ENCODE peak calls at places on chromosomes 2 and 18, in six cellular contexts. F is ovary, C is fibroblast of lung, R is heart left ventricle, V is psoas muscle, X is coronary artery. H is an unnamed sample.

GRCh38 chr2:156057647-156058046 is 274.9 kb downstream of the NR4A2 start:
- DNase-seq in F (no peak), X (no peak), C (no peak), R (no peak), V (no peak), H (no peak)

GRCh38 chr18:22026889-22027288 is 142.5 kb upstream of the GATA6 start:
- DNase-seq in X (no peak), V (no peak), C (no peak), F (no peak), R (no peak), H (no peak)

GRCh38 chr2:96685592-96686459 is 43.3 kb downstream of the FER1L5 start:
- DNase-seq in R (peak; percentile 36), F (peak; percentile 39), X (no peak), V (no peak), C (peak; percentile 31), H (no peak)

GRCh38 chr18:78192044-78192443 is 787.6 kb upstream of the SALL3 start:
- DNase-seq in X (no peak), R (peak; percentile 29), F (no peak), V (no peak), C (no peak), H (no peak)

GRCh38 chr2:28394331-28394877 is 1.7 kb downstream of the FOSL2 start:
- DNase-seq in X (no peak), C (peak; percentile 57), R (peak; percentile 65), F (peak; percentile 68), V (peak; percentile 74), H (no peak)

GRCh38 chr2:130864830-130865229 is 28.1 kb downstream of the ARHGEF4 start:
- DNase-seq in R (no peak), C (peak; percentile 91), V (no peak), F (no peak), X (no peak), H (no peak)

GRCh38 chr2:99880148-99880983 is 262.0 kb downstream of the AFF3 start:
- DNase-seq in C (peak; percentile 82), F (no peak), X (no peak), V (no peak), R (no peak), H (no peak)

GRCh38 chr2:63673865-63674533 is 85.2 kb downstream of the MDH1 start:
- DNase-seq in X (no peak), F (no peak), R (no peak), V (no peak), C (no peak), H (no peak)

GRCh38 chr18:46563317-46563716 is 93.7 kb downstream of the LOXHD1 start:
- DNase-seq in R (no peak), V (no peak), X (no peak), F (no peak), C (no peak), H (no peak)

GRCh38 chr2:237128026-237128703 is 42.5 kb downstream of the COPS8 start:
- DNase-seq in V (peak; percentile 95), F (peak; percentile 92), C (peak; percentile 100), R (peak; percentile 86), X (peak; percentile 96), H (no peak)

GRCh38 chr18:45571714-45572113 is 43.6 kb upstream of the SLC14A2 start:
- DNase-seq in V (no peak), X (no peak), C (no peak), F (no peak), R (no peak), H (no peak)

GRCh38 chr2:136235451-136236418 is 117.8 kb upstream of the CXCR4 start:
- DNase-seq in X (no peak), C (peak; percentile 14), R (peak; percentile 25), F (no peak), V (no peak), H (no peak)

GRCh38 chr18:31203086-31203793 is 40.6 kb upstream of the DSC1 start:
- DNase-seq in F (no peak), C (peak; percentile 0), V (no peak), R (no peak), X (no peak), H (no peak)

GRCh38 chr2:112168422-112169124 is 30.4 kb downstream of the FBLN7 start:
- DNase-seq in F (no peak), C (no peak), V (no peak), R (no peak), X (no peak), H (no peak)

GRCh38 chr2:25103287-25103871 is 61.5 kb downstream of the EFR3B start:
- DNase-seq in V (no peak), F (no peak), X (no peak), R (no peak), C (peak; percentile 81), H (no peak)

GRCh38 chr2:96832751-96833507 is 10.9 kb downstream of the ANKRD23 start:
- DNase-seq in F (peak; percentile 90), X (peak; percentile 74), R (peak; percentile 73), V (peak; percentile 91), C (peak; percentile 75), H (no peak)

GRCh38 chr2:72745679-72746368 is 80.0 kb downstream of the EXOC6B start:
- DNase-seq in V (no peak), C (peak; percentile 83), R (no peak), F (no peak), X (no peak), H (peak; percentile 21)

GRCh38 chr2:197599285-197599965 is 76.0 kb downstream of the RFTN2 start:
- DNase-seq in C (peak; percentile 57), V (no peak), F (no peak), X (no peak), R (no peak), H (peak; percentile 57)
- TF ChIP-seq CTCF in C (peak; percentile 49), V (peak; percentile 12), F (no peak), X (no peak), R (no peak), H (peak; percentile 12)

GRCh38 chr2:127679680-127680361 is 4.5 kb upstream of the LIMS2 start:
- DNase-seq in X (peak; percentile 43), C (no peak), V (no peak), R (no peak), F (no peak), H (peak; percentile 31)
- TF ChIP-seq CTCF in X (no peak), C (no peak), V (no peak), R (no peak), F (no peak), H (no peak)

GRCh38 chr2:231926761-231927565 is 767 bp upstream of the NPPC start:
- DNase-seq in C (no peak), V (no peak), F (peak; percentile 41), X (peak; percentile 61), R (no peak), H (peak; percentile 65)

GRCh38 chr2:231929961-231930600 is 3.9 kb upstream of the NPPC start:
- DNase-seq in C (peak; percentile 13), R (peak; percentile 72), X (peak; percentile 62), F (no peak), V (peak; percentile 71), H (peak; percentile 69)

GRCh38 chr2:231928901-231929725 is 2.9 kb upstream of the NPPC start:
- DNase-seq in F (no peak), X (peak; percentile 21), R (no peak), V (no peak), C (no peak), H (no peak)

GRCh38 chr2:231927566-231927890 is 1.3 kb upstream of the NPPC start:
- DNase-seq in X (no peak), F (no peak), R (no peak), V (no peak), C (no peak), H (no peak)

DNA sequence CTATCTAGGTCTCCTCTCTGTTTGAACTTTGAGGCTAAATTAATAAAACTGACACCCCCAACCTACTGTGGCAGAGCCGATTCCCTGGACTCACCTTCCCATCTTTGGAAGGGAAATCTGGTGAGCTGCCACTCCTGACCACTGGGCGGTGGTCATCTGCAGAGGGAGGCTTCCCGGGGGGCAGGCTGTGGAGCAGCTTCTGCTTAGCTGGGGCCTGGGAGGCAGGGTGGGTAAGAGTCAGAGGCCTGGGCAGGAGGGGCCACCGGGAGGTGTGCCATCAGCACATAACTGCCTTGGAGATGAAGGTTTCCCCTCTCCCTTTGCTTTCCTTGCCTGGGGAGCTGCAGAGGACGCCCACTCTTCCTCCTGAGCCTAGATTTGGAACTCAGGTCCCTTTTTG is 2.3 kb upstream of the NPPC start:
- DNase-seq in C (no peak), V (no peak), F (no peak), R (no peak), X (peak; percentile 64), H (peak; percentile 18)
- TF ChIP-seq CTCF in C (no peak), V (no peak), F (no peak), R (no peak), X (no peak), H (no peak)

GRCh38 chr2:70142590-70143313 is 48.1 kb downstream of the C2orf42 start:
- DNase-seq in R (peak; percentile 99), C (peak; percentile 99), F (peak; percentile 100), V (peak; percentile 100), X (peak; percentile 100), H (peak; percentile 97)

GRCh38 chr2:70144443-70145167 is 46.2 kb downstream of the C2orf42 start:
- DNase-seq in C (no peak), X (no peak), F (no peak), V (no peak), R (no peak), H (no peak)

GRCh38 chr2:70141754-70142589 is 48.8 kb downstream of the C2orf42 start:
- DNase-seq in X (peak; percentile 87), C (peak; percentile 55), F (no peak), R (no peak), V (no peak), H (peak; percentile 60)

GRCh38 chr2:70143314-70144150 is 47.3 kb downstream of the C2orf42 start:
- DNase-seq in R (peak; percentile 64), X (no peak), C (peak; percentile 36), F (peak; percentile 57), V (peak; percentile 70), H (no peak)

DNA sequence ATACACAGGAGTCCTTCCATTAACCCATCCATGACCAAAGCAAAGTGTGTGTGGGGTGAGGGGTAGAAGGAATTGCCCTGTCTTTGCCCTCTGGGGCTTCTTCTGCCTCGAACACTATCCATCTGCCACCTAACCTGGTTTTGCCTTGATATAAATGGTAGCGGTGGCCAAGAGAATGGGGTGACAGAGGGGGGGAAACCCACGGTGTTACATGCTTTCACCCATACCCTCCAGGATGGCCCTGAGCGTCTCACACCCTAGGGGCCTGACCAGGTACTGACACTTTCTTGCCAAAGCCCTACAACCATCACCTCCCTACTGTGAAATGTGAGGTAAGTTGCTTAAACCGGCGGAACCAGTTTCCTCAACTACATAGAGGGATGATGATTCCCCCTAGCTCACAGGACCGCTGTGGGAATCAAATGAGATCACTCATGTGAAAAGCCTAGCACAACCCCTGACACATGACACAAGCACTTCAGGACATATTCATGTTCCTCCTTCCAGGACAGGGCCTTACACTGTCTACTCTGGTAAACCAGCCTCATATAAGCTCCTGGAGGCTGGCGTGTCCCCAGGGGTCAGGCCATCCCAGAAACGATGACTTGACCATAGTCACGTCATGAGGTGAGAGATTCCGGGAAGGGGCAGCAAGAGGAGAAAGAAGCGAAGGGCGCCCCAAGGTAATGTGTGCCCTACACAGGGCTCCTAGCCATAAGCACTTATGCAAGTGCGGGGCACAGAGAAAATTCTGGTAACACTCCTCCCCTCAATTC is 49.7 kb downstream of the C2orf42 start:
- DNase-seq in C (peak; percentile 37), F (peak; percentile 60), V (peak; percentile 77), X (peak; percentile 84), R (peak; percentile 43), H (peak; percentile 76)
- TF ChIP-seq CTCF in C (no peak), F (no peak), V (peak; percentile 23), X (no peak), R (peak; percentile 12), H (peak; percentile 23)